ENCODE peak calls at places on chromosomes 1 and 21, in nine cellular contexts. F is upper lobe of right lung, G is right atrium auricular region, C is heart left ventricle, Y is suprapubic skin, O is cardiac muscle cell, U is Peyer's patch, L is A549, Q is mammary epithelial cell. P is an unnamed sample.

GRCh38 chr21:45642122-45642813 is 1.3 kb upstream of the PCBP3 start:
- DNase-seq in F (no peak), Y (no peak), L (no peak), C (no peak), U (peak), G (no peak), O (peak), Q (no peak), P (no peak)

GRCh38 chr21:38819719-38820147 is 14.0 kb downstream of the ETS2 start:
- DNase-seq in C (no peak), G (no peak), F (no peak), O (no peak), Q (peak), U (no peak), L (peak), Y (no peak), P (peak)

GRCh38 chr1:67566803-67567202 is 118.2 kb upstream of the GADD45A start:
- DNase-seq in C (no peak), F (no peak), U (no peak), L (no peak), Q (peak), G (no peak), Y (no peak), O (no peak), P (no peak)

GRCh38 chr1:239394107-239394506 is 7.7 kb downstream of the CHRM3 start:
- DNase-seq in G (no peak), Q (no peak), Y (no peak), L (no peak), F (no peak), C (no peak), O (no peak), U (no peak), P (no peak)

GRCh38 chr1:201742476-201742875 is 86.5 kb upstream of the IPO9 start:
- DNase-seq in Q (peak), C (no peak), Y (no peak), U (no peak), G (no peak), L (no peak), F (no peak), O (no peak), P (no peak)

GRCh38 chr1:218463194-218464156 is 118.3 kb downstream of the TGFB2 start:
- DNase-seq in G (peak), U (no peak), O (no peak), Y (peak), C (peak), F (no peak), L (peak), Q (peak), P (peak)

GRCh38 chr21:41149199-41149598 is 18.8 kb upstream of the BACE2 start:
- DNase-seq in L (no peak), C (no peak), Y (no peak), U (no peak), O (no peak), G (no peak), Q (no peak), F (no peak), P (no peak)

GRCh38 chr21:44615881-44616590 is 4.2 kb downstream of the KRTAP10-8 start:
- DNase-seq in C (no peak), O (no peak), U (peak), F (peak), Q (no peak), Y (no peak), L (no peak), G (peak), P (no peak)

GRCh38 chr1:38013027-38013588 is 574 bp downstream of the UTP11 start:
- DNase-seq in C (no peak), Q (peak), G (no peak), L (no peak), F (no peak), U (no peak), O (no peak), Y (no peak), P (peak)

GRCh38 chr1:99726407-99726806 is 40.0 kb downstream of the FRRS1 start:
- DNase-seq in G (no peak), Q (no peak), Y (no peak), L (no peak), F (no peak), U (no peak), O (no peak), C (no peak), P (no peak)

GRCh38 chr1:236494586-236495207 is 29.1 kb upstream of the LGALS8 start:
- DNase-seq in C (no peak), Q (no peak), U (no peak), L (no peak), Y (no peak), O (no peak), G (peak), F (no peak), P (no peak)

DNA sequence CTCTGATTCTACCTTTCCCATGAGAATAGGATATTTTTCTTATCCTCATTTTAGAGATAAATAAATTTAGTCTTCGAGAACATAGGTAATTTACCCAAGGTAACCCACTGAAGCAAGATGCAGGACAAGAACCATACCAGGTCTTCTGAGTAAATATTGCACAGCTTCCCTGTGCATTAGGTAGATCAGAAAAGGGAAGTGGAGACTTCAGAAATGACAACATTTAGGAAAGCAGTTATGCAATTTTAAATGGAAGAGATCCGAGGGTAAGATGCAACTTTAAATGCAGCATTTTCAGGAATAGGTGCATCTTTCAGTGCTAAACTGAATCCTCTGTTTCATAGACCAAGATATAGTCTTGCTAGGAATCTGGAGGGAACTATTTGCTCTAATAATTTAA is 206.4 kb upstream of the SGIP1 start:
- DNase-seq in G (no peak), Q (no peak), U (no peak), Y (no peak), F (no peak), L (no peak), C (no peak), O (no peak), P (no peak)
- H3K4me3 ChIP-seq in G (no peak), Q (no peak), U (no peak), Y (no peak), F (no peak), L (no peak), C (no peak), O (no peak), P (no peak)

GRCh38 chr1:55584521-55585401 is 369.6 kb upstream of the USP24 start:
- DNase-seq in Q (peak), F (no peak), U (no peak), C (no peak), L (peak), O (no peak), G (no peak), Y (no peak), P (no peak)
- H3K27ac ChIP-seq in Q (no peak), F (no peak), U (no peak), C (no peak), L (peak), O (no peak), G (no peak), Y (peak), P (no peak)

DNA sequence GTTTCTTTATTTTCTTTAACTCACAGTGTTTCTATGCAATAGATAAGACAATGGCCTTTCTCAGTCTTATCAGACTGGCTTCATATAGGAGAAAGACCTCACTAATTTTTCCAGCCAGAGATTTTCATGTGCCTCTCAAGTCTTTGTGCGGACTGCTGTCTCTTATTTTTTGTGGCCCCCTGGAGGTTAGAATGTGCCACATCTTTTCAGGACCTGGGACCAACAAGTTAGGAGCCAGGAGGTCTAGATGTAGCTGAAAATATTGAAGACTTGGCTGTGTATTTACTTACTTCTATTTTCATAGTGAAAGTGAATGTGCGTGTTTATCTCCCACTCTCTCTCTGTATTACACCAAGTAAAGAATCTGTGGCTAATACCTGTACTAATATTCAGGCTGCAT is 42.1 kb upstream of the CFHR3 start:
- DNase-seq in O (no peak), C (no peak), U (no peak), F (no peak), Q (no peak), L (no peak), G (no peak), Y (no peak), P (no peak)
- TF ChIP-seq CTCF in O (peak), C (no peak), U (no peak), F (no peak), Q (no peak), L (no peak), G (no peak), Y (no peak), P (peak)

DNA sequence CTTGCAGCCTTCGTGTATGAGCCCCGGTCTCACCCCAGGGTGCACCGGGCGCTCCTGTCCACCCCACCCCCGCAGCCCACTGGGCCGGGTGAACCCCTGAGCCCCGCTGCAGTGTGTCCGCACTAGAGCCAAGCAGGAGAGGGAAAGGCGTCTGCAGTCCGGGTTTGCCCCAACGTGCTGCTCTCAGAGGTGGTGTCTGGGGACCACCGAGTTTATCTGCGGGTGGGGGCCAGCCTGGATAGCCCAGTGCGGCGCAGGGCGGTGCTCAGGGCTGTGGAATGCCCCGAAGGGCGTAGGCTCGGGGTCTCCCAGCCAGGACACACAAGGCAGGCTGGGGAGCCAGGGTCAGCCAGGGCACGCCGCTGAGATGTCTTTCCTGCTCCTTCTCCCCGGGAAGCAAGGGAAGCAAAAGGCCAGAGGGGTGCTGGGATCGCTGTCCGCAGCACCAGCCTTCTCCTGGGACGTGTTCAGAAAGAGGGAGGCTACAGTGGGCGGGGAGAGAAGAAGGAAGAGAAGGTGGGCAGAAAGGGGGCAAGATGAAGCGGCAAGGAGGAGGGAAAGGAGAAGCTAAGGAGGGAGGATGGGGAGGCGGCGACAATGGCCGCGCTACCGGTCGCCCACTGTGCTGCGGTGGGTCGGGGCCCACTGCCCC is 56.6 kb downstream of the MAB21L3 start:
- DNase-seq in Y (no peak), G (no peak), Q (no peak), O (peak), C (peak), U (peak), F (no peak), L (no peak), P (no peak)
- H3K4me3 ChIP-seq in Y (peak), G (peak), Q (no peak), O (peak), C (peak), U (peak), F (peak), L (peak), P (peak)

GRCh38 chr1:13543451-13543911 is 29.7 kb upstream of the LRRC38 start:
- DNase-seq in G (no peak), C (peak), L (no peak), Q (no peak), F (peak), U (no peak), O (no peak), Y (no peak), P (no peak)
- H3K27ac ChIP-seq in G (peak), C (peak), L (no peak), Q (no peak), F (no peak), U (no peak), O (no peak), Y (peak), P (no peak)

P was measured in brain microvascular endothelial cell.